ENCODE peak calls at places on chromosome 9, in eight cellular contexts. One of them, this sample, is unnamed.
A peak's percentile ranks its signal among the peaks of the same experiment; 100 is the strongest.

GRCh38 chr9:38263534-38263933 is 129.0 kb upstream of the ALDH1B1 start:
- DNase-seq in A549: peak; percentile 49
- DNase-seq in hepatocyte: no peak
- DNase-seq in IMR-90: peak; percentile 48
- DNase-seq in astrocyte: peak; percentile 16
- DNase-seq in lung: no peak
- DNase-seq in cardiac muscle cell: peak; percentile 74
- DNase-seq in fibroblast of lung: peak; percentile 36
- DNase-seq in this sample: peak; percentile 56

GRCh38 chr9:127452481-127453092 is 1.3 kb downstream of the LRSAM1 start:
- DNase-seq in IMR-90: peak; percentile 17
- DNase-seq in cardiac muscle cell: peak; percentile 73
- DNase-seq in astrocyte: peak; percentile 25
- DNase-seq in lung: peak; percentile 54
- DNase-seq in hepatocyte: peak; percentile 51
- DNase-seq in A549: no peak
- DNase-seq in fibroblast of lung: peak; percentile 45
- DNase-seq in this sample: no peak

GRCh38 chr9:114908104-114908621 is 22.2 kb downstream of the TNFSF8 start:
- DNase-seq in IMR-90: peak; percentile 52
- DNase-seq in hepatocyte: peak; percentile 52
- DNase-seq in A549: peak; percentile 97
- DNase-seq in astrocyte: peak; percentile 47
- DNase-seq in lung: no peak
- DNase-seq in cardiac muscle cell: no peak
- DNase-seq in fibroblast of lung: peak; percentile 63
- DNase-seq in this sample: peak; percentile 100

GRCh38 chr9:114411452-114411851 is 23.7 kb upstream of the AKNA start:
- DNase-seq in cardiac muscle cell: no peak
- DNase-seq in A549: no peak
- DNase-seq in IMR-90: no peak
- DNase-seq in hepatocyte: no peak
- DNase-seq in astrocyte: no peak
- DNase-seq in fibroblast of lung: no peak
- DNase-seq in lung: no peak
- DNase-seq in this sample: no peak

GRCh38 chr9:18689166-18689565 is 215.2 kb downstream of the ADAMTSL1 start:
- DNase-seq in hepatocyte: no peak
- DNase-seq in astrocyte: no peak
- DNase-seq in fibroblast of lung: no peak
- DNase-seq in A549: no peak
- DNase-seq in lung: no peak
- DNase-seq in IMR-90: no peak
- DNase-seq in cardiac muscle cell: no peak
- DNase-seq in this sample: peak; percentile 45

GRCh38 chr9:89435315-89435823 is 62.5 kb downstream of the SEMA4D start:
- DNase-seq in hepatocyte: peak; percentile 86
- DNase-seq in cardiac muscle cell: no peak
- DNase-seq in astrocyte: no peak
- DNase-seq in A549: peak; percentile 13
- DNase-seq in IMR-90: no peak
- DNase-seq in lung: peak; percentile 74
- DNase-seq in fibroblast of lung: no peak
- DNase-seq in this sample: peak; percentile 44

GRCh38 chr9:70195456-70195855 is 63.3 kb upstream of the SMC5 start:
- DNase-seq in cardiac muscle cell: no peak
- DNase-seq in IMR-90: peak; percentile 62
- DNase-seq in astrocyte: peak; percentile 3
- DNase-seq in hepatocyte: no peak
- DNase-seq in lung: no peak
- DNase-seq in fibroblast of lung: peak; percentile 23
- DNase-seq in A549: no peak
- DNase-seq in this sample: peak; percentile 13

GRCh38 chr9:78325343-78325742 is 28.4 kb downstream of the PSAT1 start:
- DNase-seq in cardiac muscle cell: peak; percentile 84
- DNase-seq in fibroblast of lung: peak; percentile 55
- DNase-seq in IMR-90: peak; percentile 27
- DNase-seq in astrocyte: peak; percentile 41
- DNase-seq in A549: no peak
- DNase-seq in lung: no peak
- DNase-seq in hepatocyte: peak; percentile 51
- DNase-seq in this sample: no peak

GRCh38 chr9:105114318-105114717 is 130.1 kb upstream of the SLC44A1 start:
- DNase-seq in cardiac muscle cell: no peak
- DNase-seq in lung: no peak
- DNase-seq in fibroblast of lung: no peak
- DNase-seq in A549: no peak
- DNase-seq in hepatocyte: no peak
- DNase-seq in IMR-90: no peak
- DNase-seq in astrocyte: no peak
- DNase-seq in this sample: no peak

GRCh38 chr9:132644251-132644650 is 25.5 kb downstream of the DDX31 start:
- DNase-seq in IMR-90: no peak
- DNase-seq in astrocyte: no peak
- DNase-seq in cardiac muscle cell: no peak
- DNase-seq in hepatocyte: no peak
- DNase-seq in A549: peak; percentile 38
- DNase-seq in lung: no peak
- DNase-seq in fibroblast of lung: no peak
- DNase-seq in this sample: no peak

GRCh38 chr9:89534464-89534863 is 36.6 kb upstream of the SEMA4D start:
- DNase-seq in A549: no peak
- DNase-seq in cardiac muscle cell: no peak
- DNase-seq in IMR-90: no peak
- DNase-seq in fibroblast of lung: no peak
- DNase-seq in astrocyte: no peak
- DNase-seq in lung: no peak
- DNase-seq in hepatocyte: no peak
- DNase-seq in this sample: no peak

GRCh38 chr9:74205071-74205470 is 292.1 kb upstream of the RORB start:
- DNase-seq in A549: no peak
- DNase-seq in astrocyte: no peak
- DNase-seq in IMR-90: no peak
- DNase-seq in lung: no peak
- DNase-seq in cardiac muscle cell: no peak
- DNase-seq in fibroblast of lung: no peak
- DNase-seq in hepatocyte: no peak
- DNase-seq in this sample: no peak

GRCh38 chr9:77896269-77897245 is 135.1 kb downstream of the GNAQ start:
- DNase-seq in fibroblast of lung: no peak
- DNase-seq in IMR-90: no peak
- DNase-seq in lung: no peak
- DNase-seq in astrocyte: no peak
- DNase-seq in A549: no peak
- DNase-seq in hepatocyte: no peak
- DNase-seq in cardiac muscle cell: no peak
- DNase-seq in this sample: no peak

GRCh38 chr9:126518763-126519162 is 95.0 kb upstream of the LMX1B start:
- DNase-seq in astrocyte: no peak
- DNase-seq in hepatocyte: no peak
- DNase-seq in fibroblast of lung: no peak
- DNase-seq in IMR-90: no peak
- DNase-seq in cardiac muscle cell: no peak
- DNase-seq in A549: no peak
- DNase-seq in lung: no peak
- DNase-seq in this sample: no peak

GRCh38 chr9:81490605-81491331 is 198.6 kb downstream of the TLE1 start:
- DNase-seq in fibroblast of lung: peak; percentile 95
- DNase-seq in IMR-90: peak; percentile 86
- DNase-seq in astrocyte: peak; percentile 96
- DNase-seq in A549: peak; percentile 12
- DNase-seq in lung: no peak
- DNase-seq in cardiac muscle cell: peak; percentile 59
- DNase-seq in hepatocyte: no peak
- DNase-seq in this sample: peak; percentile 83

GRCh38 chr9:87346061-87346665 is 151.5 kb upstream of the DAPK1 start:
- DNase-seq in IMR-90: no peak
- DNase-seq in lung: no peak
- DNase-seq in cardiac muscle cell: no peak
- DNase-seq in A549: no peak
- DNase-seq in astrocyte: no peak
- DNase-seq in hepatocyte: no peak
- DNase-seq in fibroblast of lung: no peak
- DNase-seq in this sample: no peak

GRCh38 chr9:1880038-1880565 is 135.0 kb upstream of the SMARCA2 start:
- DNase-seq in fibroblast of lung: no peak
- DNase-seq in astrocyte: no peak
- DNase-seq in lung: no peak
- DNase-seq in cardiac muscle cell: no peak
- DNase-seq in IMR-90: no peak
- DNase-seq in A549: no peak
- DNase-seq in hepatocyte: no peak
- DNase-seq in this sample: no peak

GRCh38 chr9:105413486-105414068 is 34.3 kb upstream of the FSD1L start:
- DNase-seq in cardiac muscle cell: peak; percentile 61
- DNase-seq in IMR-90: peak; percentile 53
- DNase-seq in hepatocyte: peak; percentile 45
- DNase-seq in astrocyte: peak; percentile 21
- DNase-seq in fibroblast of lung: peak; percentile 31
- DNase-seq in A549: peak; percentile 58
- DNase-seq in lung: no peak
- DNase-seq in this sample: peak; percentile 49

GRCh38 chr9:86045654-86046053 is 53.7 kb downstream of the GOLM1 start:
- DNase-seq in IMR-90: no peak
- DNase-seq in astrocyte: no peak
- DNase-seq in hepatocyte: no peak
- DNase-seq in fibroblast of lung: no peak
- DNase-seq in lung: no peak
- DNase-seq in A549: no peak
- DNase-seq in cardiac muscle cell: no peak
- DNase-seq in this sample: no peak
- TF ChIP-seq CTCF in IMR-90: no peak
- TF ChIP-seq CTCF in astrocyte: no peak
- TF ChIP-seq CTCF in hepatocyte: no peak
- TF ChIP-seq CTCF in fibroblast of lung: no peak
- TF ChIP-seq CTCF in lung: no peak
- TF ChIP-seq CTCF in A549: no peak
- TF ChIP-seq CTCF in cardiac muscle cell: no peak
- TF ChIP-seq CTCF in this sample: no peak

DNA sequence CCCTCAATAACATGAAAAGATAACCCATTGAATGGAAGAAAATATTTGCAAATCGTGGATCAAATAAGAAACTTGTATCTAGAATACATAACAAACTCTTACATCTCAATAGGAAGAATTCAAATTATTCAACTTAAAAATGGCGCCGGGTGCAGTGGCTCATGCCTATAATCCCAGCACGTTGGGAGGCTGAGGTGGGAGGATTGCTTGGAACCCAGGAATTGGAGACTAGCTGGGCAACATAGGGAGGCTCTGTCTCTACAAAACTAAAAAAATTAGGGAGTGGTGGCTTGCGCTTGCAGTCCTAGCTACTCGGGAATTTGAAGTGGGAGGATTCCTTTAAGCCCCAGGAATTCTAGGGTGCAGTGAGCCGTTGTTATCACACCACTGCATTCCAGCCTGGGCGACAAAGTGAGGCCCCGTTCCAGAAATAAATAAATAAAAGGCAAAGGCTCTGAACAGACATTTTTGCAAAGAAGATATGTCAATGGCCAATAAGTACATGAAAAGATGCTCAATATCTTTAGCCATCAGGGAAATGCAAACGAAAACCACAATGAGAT is 21.5 kb upstream of the TBC1D2 start:
- DNase-seq in astrocyte: no peak
- DNase-seq in A549: no peak
- DNase-seq in hepatocyte: no peak
- DNase-seq in lung: no peak
- DNase-seq in fibroblast of lung: no peak
- DNase-seq in IMR-90: no peak
- DNase-seq in cardiac muscle cell: no peak
- DNase-seq in this sample: no peak
- H3K4me3 ChIP-seq in astrocyte: no peak overlapping the region
- H3K4me3 ChIP-seq in A549: no peak overlapping the region
- H3K4me3 ChIP-seq in hepatocyte: no peak overlapping the region
- H3K4me3 ChIP-seq in lung: no peak overlapping the region
- H3K4me3 ChIP-seq in fibroblast of lung: no peak overlapping the region
- H3K4me3 ChIP-seq in IMR-90: no peak overlapping the region
- H3K4me3 ChIP-seq in cardiac muscle cell: no peak overlapping the region
- H3K4me3 ChIP-seq in this sample: no peak overlapping the region

DNA sequence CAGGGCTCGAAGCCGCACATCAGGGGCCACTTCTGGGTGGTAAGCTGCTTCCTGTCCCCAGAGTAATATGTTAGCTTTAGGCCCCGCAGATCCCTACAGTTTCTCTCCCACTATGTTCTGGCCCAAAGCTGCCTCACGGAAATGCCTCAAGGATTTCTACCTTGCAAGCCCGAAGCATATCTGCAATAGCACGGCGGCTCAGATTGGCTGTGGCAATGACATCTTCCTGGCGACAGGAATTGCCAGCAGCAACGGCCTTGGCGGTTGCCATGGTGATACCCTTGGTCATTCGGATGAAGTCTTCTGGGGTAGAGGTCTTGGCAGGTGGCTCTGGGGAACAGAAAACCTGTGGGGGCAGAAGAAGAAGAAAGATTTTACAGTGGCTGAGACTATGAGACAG is 10.3 kb upstream of the TPM2 start:
- DNase-seq in cardiac muscle cell: no peak
- DNase-seq in astrocyte: no peak
- DNase-seq in IMR-90: no peak
- DNase-seq in lung: no peak
- DNase-seq in hepatocyte: no peak
- DNase-seq in fibroblast of lung: no peak
- DNase-seq in A549: no peak
- DNase-seq in this sample: no peak
- TF ChIP-seq CTCF in cardiac muscle cell: no peak
- TF ChIP-seq CTCF in astrocyte: no peak
- TF ChIP-seq CTCF in IMR-90: no peak
- TF ChIP-seq CTCF in lung: no peak
- TF ChIP-seq CTCF in hepatocyte: no peak
- TF ChIP-seq CTCF in fibroblast of lung: no peak
- TF ChIP-seq CTCF in A549: no peak
- TF ChIP-seq CTCF in this sample: no peak

GRCh38 chr9:134328841-134329575 is 2.8 kb downstream of the RXRA start:
- DNase-seq in hepatocyte: peak; percentile 73
- DNase-seq in lung: no peak
- DNase-seq in IMR-90: no peak
- DNase-seq in cardiac muscle cell: peak; percentile 52
- DNase-seq in fibroblast of lung: no peak
- DNase-seq in astrocyte: no peak
- DNase-seq in A549: no peak
- DNase-seq in this sample: peak; percentile 39

GRCh38 chr9:134326754-134327526 is 685 bp downstream of the RXRA start:
- DNase-seq in astrocyte: no peak
- DNase-seq in IMR-90: peak; percentile 31
- DNase-seq in fibroblast of lung: peak; percentile 48
- DNase-seq in lung: no peak
- DNase-seq in cardiac muscle cell: peak; percentile 45
- DNase-seq in hepatocyte: peak; percentile 67
- DNase-seq in A549: peak; percentile 28
- DNase-seq in this sample: no peak

GRCh38 chr9:134329576-134329855 is 3.3 kb downstream of the RXRA start:
- DNase-seq in hepatocyte: no peak
- DNase-seq in IMR-90: no peak
- DNase-seq in astrocyte: no peak
- DNase-seq in cardiac muscle cell: no peak
- DNase-seq in A549: no peak
- DNase-seq in lung: no peak
- DNase-seq in fibroblast of lung: no peak
- DNase-seq in this sample: no peak

GRCh38 chr9:134327671-134328231 is 1.5 kb downstream of the RXRA start:
- DNase-seq in IMR-90: no peak
- DNase-seq in astrocyte: no peak
- DNase-seq in hepatocyte: no peak
- DNase-seq in A549: no peak
- DNase-seq in lung: no peak
- DNase-seq in fibroblast of lung: no peak
- DNase-seq in cardiac muscle cell: no peak
- DNase-seq in this sample: no peak

GRCh38 chr9:134328341-134328840 is 2.1 kb downstream of the RXRA start:
- DNase-seq in IMR-90: peak; percentile 47
- DNase-seq in lung: no peak
- DNase-seq in hepatocyte: peak; percentile 77
- DNase-seq in fibroblast of lung: no peak
- DNase-seq in cardiac muscle cell: no peak
- DNase-seq in astrocyte: no peak
- DNase-seq in A549: no peak
- DNase-seq in this sample: no peak
- H3K4me3 ChIP-seq in IMR-90: peak overlapping the region; percentile 74
- H3K4me3 ChIP-seq in lung: no peak overlapping the region
- H3K4me3 ChIP-seq in hepatocyte: peak overlapping the region; percentile 92
- H3K4me3 ChIP-seq in fibroblast of lung: peak overlapping the region; percentile 50
- H3K4me3 ChIP-seq in cardiac muscle cell: peak overlapping the region; percentile 51
- H3K4me3 ChIP-seq in astrocyte: peak overlapping the region; percentile 69
- H3K4me3 ChIP-seq in A549: peak overlapping the region; percentile 93
- H3K4me3 ChIP-seq in this sample: peak overlapping the region; percentile 74